ENCODE peak calls at places on chromosomes 1 and 21, in seven cellular contexts. G, M, E, I, W, D and S are unnamed samples.

GRCh38 chr1:183239220-183239742 is 53.2 kb downstream of the LAMC2 start:
- DNase-seq in I (no peak), W (no peak), G (no peak), M (no peak), D (no peak), E (no peak), S (no peak)

GRCh38 chr1:184387069-184387870 is 441 bp downstream of the C1orf21 start:
- DNase-seq in D (peak; percentile 24), I (peak; percentile 61), G (no peak), W (peak; percentile 55), M (no peak), E (no peak), S (no peak)

GRCh38 chr1:116154536-116154935 is 43.3 kb downstream of the MAB21L3 start:
- DNase-seq in E (no peak), M (no peak), I (no peak), D (no peak), W (peak; percentile 17), G (no peak), S (no peak)

GRCh38 chr1:182217967-182218366 is 156.5 kb upstream of the ZNF648 start:
- DNase-seq in W (no peak), G (no peak), E (no peak), D (peak; percentile 85), M (no peak), I (no peak), S (no peak)

GRCh38 chr1:151705739-151706463 is 10.7 kb downstream of the CELF3 start:
- DNase-seq in W (peak; percentile 56), G (peak; percentile 49), D (peak; percentile 9), M (no peak), E (no peak), I (peak; percentile 50), S (no peak)

GRCh38 chr21:8989883-8990325 is 1531.5 kb upstream of the TPTE start:
- DNase-seq in W (no peak), E (peak; percentile 96), D (peak; percentile 6), I (no peak), M (peak; percentile 57), G (peak; percentile 41), S (no peak)

GRCh38 chr21:42587036-42587435 is 66.4 kb upstream of the PDE9A start:
- DNase-seq in E (no peak), D (no peak), W (no peak), M (no peak), G (no peak), I (no peak), S (no peak)

GRCh38 chr1:173062156-173062938 is 11.6 kb upstream of the TNFSF18 start:
- DNase-seq in E (peak; percentile 2), M (peak; percentile 86), I (peak; percentile 24), D (peak; percentile 100), W (no peak), G (no peak), S (no peak)

GRCh38 chr21:36040389-36040788 is 19.9 kb downstream of the SETD4 start:
- DNase-seq in G (no peak), D (no peak), W (no peak), E (no peak), I (no peak), M (no peak), S (no peak)

GRCh38 chr1:199161766-199162303 is 523.0 kb downstream of the PTPRC start:
- DNase-seq in D (no peak), M (no peak), W (no peak), E (no peak), G (no peak), I (peak; percentile 68), S (no peak)

GRCh38 chr1:152745765-152746444 is 11.9 kb upstream of the KPRP start:
- DNase-seq in G (no peak), I (no peak), M (no peak), E (peak; percentile 36), W (no peak), D (no peak), S (no peak)

GRCh38 chr1:152745289-152745704 is 12.5 kb upstream of the KPRP start:
- DNase-seq in E (peak; percentile 31), D (peak; percentile 65), I (no peak), G (peak; percentile 59), W (no peak), M (peak; percentile 24), S (no peak)

GRCh38 chr1:152741656-152742055 is 16.2 kb upstream of the KPRP start:
- DNase-seq in M (no peak), I (no peak), E (peak; percentile 26), G (no peak), D (peak; percentile 35), W (no peak), S (no peak)

GRCh38 chr1:152739841-152740240 is 18.0 kb upstream of the KPRP start:
- DNase-seq in I (no peak), E (no peak), D (no peak), G (no peak), W (no peak), M (no peak), S (no peak)

DNA sequence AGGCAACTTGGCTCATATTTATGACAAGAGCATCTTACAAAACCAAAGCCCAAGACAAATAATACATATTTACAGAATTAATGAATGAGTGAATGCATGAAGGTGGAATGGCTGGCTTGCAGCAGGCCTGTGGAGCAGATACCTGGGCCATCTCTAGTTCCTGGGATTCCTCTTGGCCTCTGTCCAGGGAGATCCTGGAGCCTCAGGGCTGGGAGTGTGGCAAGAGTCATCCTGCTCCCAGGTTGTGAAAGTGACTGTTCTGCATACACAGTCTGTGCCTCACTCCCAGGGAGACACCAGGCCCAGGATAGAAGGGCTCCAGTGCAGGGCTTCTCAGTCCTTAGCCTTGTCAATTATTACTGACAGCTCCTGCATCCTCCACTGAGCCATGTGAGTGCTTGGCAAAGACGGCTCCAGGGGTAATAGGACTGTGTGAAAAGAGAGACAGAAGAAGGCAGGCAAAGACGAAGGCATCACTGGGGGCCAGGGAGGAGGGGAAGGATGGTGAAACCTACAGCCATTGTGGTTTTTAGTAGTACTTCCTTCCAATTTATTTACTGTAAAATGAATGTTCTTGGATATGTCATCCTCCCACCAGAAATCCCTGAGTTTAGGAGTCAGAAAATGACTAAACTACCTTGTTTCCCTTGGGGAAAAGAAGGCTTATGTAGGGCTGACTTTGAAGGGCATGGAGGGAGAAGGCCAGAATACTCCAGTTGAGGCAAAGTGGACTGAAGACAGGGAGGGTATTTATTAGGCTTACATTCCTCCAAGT is 14.3 kb upstream of the KPRP start:
- DNase-seq in E (no peak), W (no peak), D (peak; percentile 63), I (no peak), M (no peak), G (no peak), S (no peak)
- H3K4me1 ChIP-seq in E (peaks cover 27% of the 10 kb centered on the region), W (no peaks in the 10 kb centered on the region), D (peaks cover 13% of the 10 kb centered on the region), I (no peaks in the 10 kb centered on the region), M (no peaks in the 10 kb centered on the region), G (no peaks in the 10 kb centered on the region), S (no peaks in the 10 kb centered on the region)

GRCh38 chr1:230858236-230858820 is 10.0 kb downstream of the C1orf198 start:
- DNase-seq in D (no peak), W (no peak), I (no peak), G (no peak), E (no peak), M (no peak), S (no peak)
- H3K4me3 ChIP-seq in D (no peak overlapping the region), W (no peak overlapping the region), I (no peak overlapping the region), G (no peak overlapping the region), E (no peak overlapping the region), M (no peak overlapping the region), S (no peak overlapping the region)

DNA sequence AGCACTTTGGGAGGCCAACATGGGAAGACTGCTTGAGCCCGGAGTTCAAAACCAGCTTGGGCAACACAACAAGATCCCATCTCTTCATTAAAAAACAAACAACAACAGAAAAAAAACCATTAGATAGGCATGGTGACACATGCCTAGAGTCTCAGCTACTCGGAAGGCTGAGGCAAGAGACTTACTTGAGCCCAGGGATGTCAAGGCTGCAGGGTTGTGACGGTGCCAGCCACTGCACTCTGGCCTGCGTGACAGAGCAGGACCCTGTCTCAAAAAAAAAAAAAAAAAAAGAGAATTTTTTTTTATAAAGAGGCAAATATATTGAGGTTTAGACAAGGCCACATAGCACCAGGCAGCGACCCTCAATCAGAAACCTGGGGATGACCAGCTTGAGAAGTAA is 62.7 kb downstream of the HSF2BP start:
- DNase-seq in E (no peak), G (no peak), I (no peak), M (no peak), W (no peak), D (no peak), S (no peak)
- H3K9ac ChIP-seq in E (no peak overlapping the region), G (no peak overlapping the region), I (no peak overlapping the region), M (peak overlapping the region; percentile 35), W (no peak overlapping the region), D (no peak overlapping the region), S (no peak overlapping the region)

DNA sequence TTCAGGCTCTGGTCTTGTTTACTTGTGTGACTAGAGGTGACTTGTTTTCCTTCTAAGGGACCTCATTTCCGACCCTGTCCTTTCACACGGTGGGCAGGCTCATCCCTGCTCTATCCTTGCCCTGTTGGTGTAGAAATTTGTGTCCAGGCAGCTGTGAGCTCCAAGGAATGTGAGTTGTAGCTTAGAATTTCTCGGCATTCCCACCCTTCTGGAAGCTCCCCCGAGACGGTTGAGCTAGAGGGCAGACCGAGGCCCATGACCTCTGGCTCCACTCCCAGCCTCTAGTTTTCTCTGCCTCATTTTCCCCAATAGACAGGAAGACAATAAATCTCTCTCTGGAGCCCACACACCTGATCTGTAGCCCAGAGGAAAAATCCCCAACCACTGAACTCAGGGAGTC is 100.9 kb downstream of the NAV1 start:
- DNase-seq in M (no peak), G (no peak), D (no peak), E (no peak), I (no peak), W (no peak), S (no peak)
- H3K4me1 ChIP-seq in M (peaks cover 28% of the 10 kb centered on the region), G (no peaks in the 10 kb centered on the region), D (no peaks in the 10 kb centered on the region), E (no peaks in the 10 kb centered on the region), I (no peaks in the 10 kb centered on the region), W (no peaks in the 10 kb centered on the region), S (peaks cover 11% of the 10 kb centered on the region)

GRCh38 chr1:54542962-54543539 is 5.0 kb upstream of the ACOT11 start:
- DNase-seq in I (no peak), D (no peak), M (peak; percentile 47), G (peak; percentile 30), E (no peak), W (no peak), S (no peak)
- H3K4me3 ChIP-seq in I (no peak overlapping the region), D (no peak overlapping the region), M (peak overlapping the region; percentile 48), G (no peak overlapping the region), E (peak overlapping the region; percentile 81), W (peak overlapping the region; percentile 52), S (peak overlapping the region; percentile 64)

DNA sequence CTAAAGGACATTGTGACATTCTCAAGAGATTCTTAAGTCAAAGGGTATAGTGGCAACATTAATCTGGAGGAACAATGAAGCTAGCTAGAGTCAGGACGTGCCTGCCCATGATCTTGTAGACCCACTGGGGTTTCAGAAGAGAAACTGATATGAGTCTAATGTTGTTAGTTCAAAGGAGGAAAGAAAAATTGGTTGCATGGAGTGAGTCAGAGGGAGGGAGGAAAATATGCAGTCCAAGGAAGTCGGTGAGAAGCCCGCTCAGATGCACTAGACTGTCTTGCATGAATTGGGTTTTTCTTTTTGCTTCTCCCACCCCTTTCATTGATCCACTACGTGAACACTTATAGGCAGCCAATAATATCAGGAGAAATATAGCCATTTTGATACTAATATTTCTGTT is 53.8 kb upstream of the SYT14 start:
- DNase-seq in E (no peak), G (no peak), D (peak; percentile 40), I (no peak), W (no peak), M (peak; percentile 75), S (no peak)
- H3K9ac ChIP-seq in E (no peak overlapping the region), G (no peak overlapping the region), D (peak overlapping the region; percentile 38), I (no peak overlapping the region), W (no peak overlapping the region), M (peak overlapping the region; percentile 79), S (no peak overlapping the region)